ENCODE peak calls at places on chromosomes 4 and X, in nine cellular contexts. One of them, this sample, is unnamed.

GRCh38 chr4:125750827-125751466 is 436.2 kb downstream of the FAT4 start:
- DNase-seq in AG04450: no peak
- DNase-seq in lower lobe of right lung: no peak
- DNase-seq in H9: peak; percentile 62
- DNase-seq in thyroid gland: no peak
- DNase-seq in Calu3: peak; percentile 22
- DNase-seq in left ventricle myocardium inferior: no peak
- DNase-seq in uterus: peak; percentile 22
- DNase-seq in fibroblast of mammary gland: peak; percentile 76
- DNase-seq in this sample: no peak

GRCh38 chr4:90950385-90950841 is 823.2 kb downstream of the CCSER1 start:
- DNase-seq in AG04450: no peak
- DNase-seq in lower lobe of right lung: no peak
- DNase-seq in H9: no peak
- DNase-seq in thyroid gland: no peak
- DNase-seq in Calu3: no peak
- DNase-seq in left ventricle myocardium inferior: no peak
- DNase-seq in uterus: no peak
- DNase-seq in fibroblast of mammary gland: no peak
- DNase-seq in this sample: no peak

GRCh38 chr4:138406881-138407280 is 164.7 kb upstream of the SLC7A11 start:
- DNase-seq in AG04450: no peak
- DNase-seq in lower lobe of right lung: no peak
- DNase-seq in H9: no peak
- DNase-seq in thyroid gland: no peak
- DNase-seq in Calu3: no peak
- DNase-seq in left ventricle myocardium inferior: no peak
- DNase-seq in uterus: peak; percentile 39
- DNase-seq in fibroblast of mammary gland: peak; percentile 35
- DNase-seq in this sample: no peak

GRCh38 chr4:80197132-80197573 is at the start of gene PRDM8:
- DNase-seq in AG04450: no peak
- DNase-seq in lower lobe of right lung: no peak
- DNase-seq in H9: no peak
- DNase-seq in thyroid gland: no peak
- DNase-seq in Calu3: no peak
- DNase-seq in left ventricle myocardium inferior: no peak
- DNase-seq in uterus: no peak
- DNase-seq in fibroblast of mammary gland: no peak
- DNase-seq in this sample: no peak

GRCh38 chr4:93791570-93792195 is 36.9 kb upstream of the ATOH1 start:
- DNase-seq in AG04450: peak; percentile 11
- DNase-seq in lower lobe of right lung: peak; percentile 44
- DNase-seq in H9: peak; percentile 56
- DNase-seq in thyroid gland: peak; percentile 39
- DNase-seq in Calu3: peak; percentile 46
- DNase-seq in left ventricle myocardium inferior: no peak
- DNase-seq in uterus: no peak
- DNase-seq in fibroblast of mammary gland: peak; percentile 46
- DNase-seq in this sample: no peak

GRCh38 chr4:95672811-95673210 is 124.0 kb upstream of the UNC5C start:
- DNase-seq in AG04450: no peak
- DNase-seq in lower lobe of right lung: no peak
- DNase-seq in H9: no peak
- DNase-seq in thyroid gland: no peak
- DNase-seq in Calu3: no peak
- DNase-seq in left ventricle myocardium inferior: no peak
- DNase-seq in uterus: no peak
- DNase-seq in fibroblast of mammary gland: no peak
- DNase-seq in this sample: no peak

GRCh38 chr4:78784255-78784654 is 8.1 kb downstream of the BMP2K start:
- DNase-seq in AG04450: peak; percentile 65
- DNase-seq in lower lobe of right lung: no peak
- DNase-seq in H9: no peak
- DNase-seq in thyroid gland: no peak
- DNase-seq in Calu3: no peak
- DNase-seq in left ventricle myocardium inferior: no peak
- DNase-seq in uterus: no peak
- DNase-seq in fibroblast of mammary gland: peak; percentile 86
- DNase-seq in this sample: peak; percentile 79

GRCh38 chr4:137514401-137515116 is 17.7 kb downstream of the PCDH18 start:
- DNase-seq in AG04450: no peak
- DNase-seq in lower lobe of right lung: no peak
- DNase-seq in H9: no peak
- DNase-seq in thyroid gland: no peak
- DNase-seq in Calu3: no peak
- DNase-seq in left ventricle myocardium inferior: no peak
- DNase-seq in uterus: no peak
- DNase-seq in fibroblast of mammary gland: no peak
- DNase-seq in this sample: no peak

GRCh38 chrX:97310373-97310772 is 426.7 kb downstream of the RPA4 start:
- DNase-seq in AG04450: no peak
- DNase-seq in lower lobe of right lung: no peak
- DNase-seq in H9: peak; percentile 72
- DNase-seq in thyroid gland: no peak
- DNase-seq in Calu3: no peak
- DNase-seq in left ventricle myocardium inferior: no peak
- DNase-seq in uterus: no peak
- DNase-seq in fibroblast of mammary gland: no peak
- DNase-seq in this sample: no peak

GRCh38 chrX:97314348-97314747 is 430.6 kb downstream of the RPA4 start:
- DNase-seq in AG04450: no peak
- DNase-seq in lower lobe of right lung: no peak
- DNase-seq in H9: no peak
- DNase-seq in thyroid gland: no peak
- DNase-seq in Calu3: no peak
- DNase-seq in left ventricle myocardium inferior: no peak
- DNase-seq in uterus: no peak
- DNase-seq in fibroblast of mammary gland: no peak
- DNase-seq in this sample: no peak

GRCh38 chrX:97320305-97320704 is 436.6 kb downstream of the RPA4 start:
- DNase-seq in AG04450: no peak
- DNase-seq in lower lobe of right lung: no peak
- DNase-seq in H9: no peak
- DNase-seq in thyroid gland: no peak
- DNase-seq in Calu3: no peak
- DNase-seq in left ventricle myocardium inferior: no peak
- DNase-seq in uterus: no peak
- DNase-seq in fibroblast of mammary gland: no peak
- DNase-seq in this sample: no peak

GRCh38 chrX:97311066-97311778 is 427.5 kb downstream of the RPA4 start:
- DNase-seq in AG04450: no peak
- DNase-seq in lower lobe of right lung: no peak
- DNase-seq in H9: peak; percentile 47
- DNase-seq in thyroid gland: no peak
- DNase-seq in Calu3: no peak
- DNase-seq in left ventricle myocardium inferior: no peak
- DNase-seq in uterus: no peak
- DNase-seq in fibroblast of mammary gland: no peak
- DNase-seq in this sample: no peak

GRCh38 chrX:97315939-97316338 is 432.2 kb downstream of the RPA4 start:
- DNase-seq in AG04450: no peak
- DNase-seq in lower lobe of right lung: no peak
- DNase-seq in H9: peak; percentile 46
- DNase-seq in thyroid gland: no peak
- DNase-seq in Calu3: no peak
- DNase-seq in left ventricle myocardium inferior: no peak
- DNase-seq in uterus: no peak
- DNase-seq in fibroblast of mammary gland: no peak
- DNase-seq in this sample: no peak
- TF ChIP-seq CTCF in AG04450: no peak
- TF ChIP-seq CTCF in lower lobe of right lung: no peak
- TF ChIP-seq CTCF in H9: peak; percentile 74
- TF ChIP-seq CTCF in thyroid gland: no peak
- TF ChIP-seq CTCF in Calu3: no peak
- TF ChIP-seq CTCF in left ventricle myocardium inferior: no peak
- TF ChIP-seq CTCF in uterus: no peak
- TF ChIP-seq CTCF in fibroblast of mammary gland: no peak
- TF ChIP-seq CTCF in this sample: no peak

DNA sequence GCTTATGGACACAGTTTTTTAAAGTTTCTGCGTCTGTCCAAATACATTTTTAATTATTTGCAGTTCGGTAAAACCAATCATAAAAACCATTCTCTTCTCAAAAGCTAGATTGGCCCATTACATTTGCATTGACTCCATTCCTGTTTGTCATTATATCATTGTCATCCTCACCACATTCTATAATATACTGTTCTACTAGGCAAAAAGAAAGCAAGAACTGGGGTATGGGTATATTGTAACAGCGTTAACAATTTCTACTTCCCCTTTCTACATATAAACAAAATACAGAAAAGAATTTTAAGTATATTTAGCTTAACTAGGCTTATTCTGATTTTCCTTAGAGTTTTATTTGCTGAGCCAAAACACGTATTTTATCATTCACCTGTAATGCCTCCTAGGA is 91.8 kb downstream of the RAP1GDS1 start:
- DNase-seq in AG04450: no peak
- DNase-seq in lower lobe of right lung: no peak
- DNase-seq in H9: no peak
- DNase-seq in thyroid gland: no peak
- DNase-seq in Calu3: no peak
- DNase-seq in left ventricle myocardium inferior: no peak
- DNase-seq in uterus: no peak
- DNase-seq in fibroblast of mammary gland: no peak
- DNase-seq in this sample: no peak
- TF ChIP-seq CTCF in AG04450: no peak
- TF ChIP-seq CTCF in lower lobe of right lung: no peak
- TF ChIP-seq CTCF in H9: no peak
- TF ChIP-seq CTCF in thyroid gland: no peak
- TF ChIP-seq CTCF in Calu3: no peak
- TF ChIP-seq CTCF in left ventricle myocardium inferior: no peak
- TF ChIP-seq CTCF in uterus: no peak
- TF ChIP-seq CTCF in fibroblast of mammary gland: no peak
- TF ChIP-seq CTCF in this sample: no peak

DNA sequence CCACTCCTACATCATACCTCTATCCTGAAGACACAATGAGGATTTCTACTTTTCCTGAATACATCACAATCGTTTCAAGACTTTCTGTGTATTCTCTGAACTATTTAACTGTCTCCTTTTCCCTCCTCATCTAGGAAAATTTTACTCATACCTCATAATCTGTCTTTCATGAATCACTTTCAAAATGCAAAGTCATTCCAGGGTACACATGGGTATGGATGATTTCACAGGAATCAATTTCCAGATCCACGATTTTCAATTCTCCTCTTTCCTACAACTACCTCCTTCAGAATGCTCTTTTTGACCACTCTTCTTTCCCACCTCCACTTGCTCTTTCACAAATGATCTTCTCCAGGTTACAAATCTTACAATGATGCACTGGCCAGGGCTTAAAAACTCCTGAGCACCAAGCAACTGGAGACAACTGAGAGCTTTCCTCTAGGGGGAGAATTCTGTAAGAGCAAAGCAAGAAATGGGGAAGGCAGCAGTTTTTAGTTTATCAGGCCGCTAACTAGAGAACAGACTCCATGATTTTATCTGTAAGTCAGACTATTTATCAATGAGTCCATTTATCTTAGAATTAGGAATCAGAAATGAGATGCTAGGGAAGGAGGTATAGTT is 116.4 kb downstream of the PPP3CA start:
- DNase-seq in AG04450: no peak
- DNase-seq in lower lobe of right lung: no peak
- DNase-seq in H9: no peak
- DNase-seq in thyroid gland: no peak
- DNase-seq in Calu3: no peak
- DNase-seq in left ventricle myocardium inferior: no peak
- DNase-seq in uterus: no peak
- DNase-seq in fibroblast of mammary gland: peak; percentile 35
- DNase-seq in this sample: no peak
- TF ChIP-seq CTCF in AG04450: peak; percentile 8
- TF ChIP-seq CTCF in lower lobe of right lung: no peak
- TF ChIP-seq CTCF in H9: peak; percentile 49
- TF ChIP-seq CTCF in thyroid gland: no peak
- TF ChIP-seq CTCF in Calu3: no peak
- TF ChIP-seq CTCF in left ventricle myocardium inferior: no peak
- TF ChIP-seq CTCF in uterus: no peak
- TF ChIP-seq CTCF in fibroblast of mammary gland: no peak
- TF ChIP-seq CTCF in this sample: no peak

GRCh38 chrX:53095796-53096195 is 1.9 kb downstream of the KANTR start:
- DNase-seq in AG04450: no peak
- DNase-seq in lower lobe of right lung: no peak
- DNase-seq in H9: no peak
- DNase-seq in thyroid gland: no peak
- DNase-seq in Calu3: no peak
- DNase-seq in left ventricle myocardium inferior: no peak
- DNase-seq in uterus: no peak
- DNase-seq in fibroblast of mammary gland: no peak
- DNase-seq in this sample: no peak

GRCh38 chrX:53091354-53091753 is 2.6 kb upstream of the KANTR start:
- DNase-seq in AG04450: no peak
- DNase-seq in lower lobe of right lung: peak; percentile 58
- DNase-seq in H9: no peak
- DNase-seq in thyroid gland: no peak
- DNase-seq in Calu3: no peak
- DNase-seq in left ventricle myocardium inferior: no peak
- DNase-seq in uterus: no peak
- DNase-seq in fibroblast of mammary gland: no peak
- DNase-seq in this sample: no peak

GRCh38 chrX:53093177-53093655 is 726 bp upstream of the KANTR start:
- DNase-seq in AG04450: no peak
- DNase-seq in lower lobe of right lung: peak; percentile 90
- DNase-seq in H9: peak; percentile 85
- DNase-seq in thyroid gland: peak; percentile 77
- DNase-seq in Calu3: peak; percentile 86
- DNase-seq in left ventricle myocardium inferior: peak; percentile 82
- DNase-seq in uterus: peak; percentile 82
- DNase-seq in fibroblast of mammary gland: peak; percentile 78
- DNase-seq in this sample: no peak

GRCh38 chrX:53094584-53094908 is 604 bp downstream of the KANTR start:
- DNase-seq in AG04450: no peak
- DNase-seq in lower lobe of right lung: no peak
- DNase-seq in H9: no peak
- DNase-seq in thyroid gland: no peak
- DNase-seq in Calu3: no peak
- DNase-seq in left ventricle myocardium inferior: no peak
- DNase-seq in uterus: no peak
- DNase-seq in fibroblast of mammary gland: no peak
- DNase-seq in this sample: no peak

DNA sequence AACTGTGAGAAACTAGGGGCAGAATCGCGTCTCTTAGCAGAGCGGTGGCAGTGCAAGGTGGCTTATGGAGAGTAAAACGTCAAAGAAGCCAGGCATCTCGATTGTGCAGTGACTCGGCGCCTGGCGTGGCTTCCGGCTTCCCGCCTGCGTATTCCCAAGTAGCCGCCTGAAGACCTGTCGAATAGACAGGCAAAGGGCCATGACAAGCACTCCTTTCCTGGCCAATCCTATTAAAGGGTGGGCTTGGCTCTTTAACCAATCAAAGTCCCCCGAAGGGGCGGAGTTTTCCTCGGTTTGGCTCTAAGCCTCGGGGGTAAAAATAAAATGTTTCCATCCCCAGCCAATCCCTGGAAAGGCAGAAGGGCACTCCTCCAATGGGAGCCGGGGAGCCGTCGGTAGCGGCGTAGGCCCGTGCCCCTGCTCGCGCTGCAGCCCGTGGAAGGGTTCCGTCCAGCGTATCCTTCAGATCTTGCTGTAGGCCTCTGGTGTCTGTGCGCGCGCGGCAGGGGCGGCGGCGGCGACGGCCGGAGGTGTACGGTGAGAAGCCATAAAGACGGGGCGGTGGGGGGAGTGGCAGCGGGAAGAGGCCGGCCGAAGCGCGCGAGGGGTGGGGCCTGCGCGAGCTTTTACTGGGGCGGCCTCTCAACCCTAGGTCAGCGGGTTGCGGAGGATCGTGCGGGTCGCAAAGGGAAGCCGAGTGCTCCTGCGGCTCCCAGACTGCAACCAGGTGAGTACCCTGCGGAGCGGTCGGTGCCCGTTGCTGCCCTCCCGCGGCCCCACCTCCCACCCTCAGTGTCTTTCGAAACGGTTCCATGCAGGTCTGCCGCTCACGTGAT is at the start of gene KANTR:
- DNase-seq in AG04450: peak; percentile 84
- DNase-seq in lower lobe of right lung: peak; percentile 81
- DNase-seq in H9: peak; percentile 93
- DNase-seq in thyroid gland: peak; percentile 89
- DNase-seq in Calu3: peak; percentile 89
- DNase-seq in left ventricle myocardium inferior: peak; percentile 84
- DNase-seq in uterus: peak; percentile 91
- DNase-seq in fibroblast of mammary gland: peak; percentile 94
- DNase-seq in this sample: peak; percentile 80
- TF ChIP-seq CTCF in AG04450: peak; percentile 2
- TF ChIP-seq CTCF in lower lobe of right lung: no peak
- TF ChIP-seq CTCF in H9: peak; percentile 19
- TF ChIP-seq CTCF in thyroid gland: no peak
- TF ChIP-seq CTCF in Calu3: no peak
- TF ChIP-seq CTCF in left ventricle myocardium inferior: no peak
- TF ChIP-seq CTCF in uterus: no peak
- TF ChIP-seq CTCF in fibroblast of mammary gland: no peak
- TF ChIP-seq CTCF in this sample: peak; percentile 15